ENCODE peak calls at places on chromosomes 1 and 21, in five cellular contexts. One of them, this sample, is unnamed. For H3K36me3, the result is how much of the 10 kb centered on the place peaks cover.

GRCh38 chr1:111571239-111571638 is 48.4 kb upstream of the RAP1A start:
- DNase-seq in CD8-positive, alpha-beta T cell: no peak
- DNase-seq in upper lobe of right lung: no peak
- DNase-seq in IMR-90: no peak
- DNase-seq in kidney: no peak
- DNase-seq in this sample: no peak

GRCh38 chr1:44154665-44155064 is 13.2 kb upstream of the KLF18 start:
- DNase-seq in IMR-90: no peak
- DNase-seq in CD8-positive, alpha-beta T cell: no peak
- DNase-seq in kidney: no peak
- DNase-seq in upper lobe of right lung: no peak
- DNase-seq in this sample: no peak

GRCh38 chr1:109914587-109915240 is 4.1 kb downstream of the CSF1 start:
- DNase-seq in upper lobe of right lung: no peak
- DNase-seq in CD8-positive, alpha-beta T cell: no peak
- DNase-seq in kidney: no peak
- DNase-seq in IMR-90: peak
- DNase-seq in this sample: no peak

GRCh38 chr21:46596201-46596600 is 8.7 kb downstream of the S100B start:
- DNase-seq in IMR-90: no peak
- DNase-seq in CD8-positive, alpha-beta T cell: no peak
- DNase-seq in upper lobe of right lung: no peak
- DNase-seq in kidney: no peak
- DNase-seq in this sample: no peak

GRCh38 chr1:95888877-95889799 is 655.1 kb downstream of the RWDD3 start:
- DNase-seq in CD8-positive, alpha-beta T cell: no peak
- DNase-seq in IMR-90: no peak
- DNase-seq in upper lobe of right lung: no peak
- DNase-seq in kidney: no peak
- DNase-seq in this sample: no peak

GRCh38 chr1:221768444-221769066 is 26.7 kb upstream of the DUSP10 start:
- DNase-seq in CD8-positive, alpha-beta T cell: no peak
- DNase-seq in kidney: no peak
- DNase-seq in upper lobe of right lung: no peak
- DNase-seq in IMR-90: no peak
- DNase-seq in this sample: no peak

GRCh38 chr21:46457801-46458314 is 833 bp upstream of the DIP2A start:
- DNase-seq in kidney: no peak
- DNase-seq in CD8-positive, alpha-beta T cell: peak
- DNase-seq in IMR-90: peak
- DNase-seq in upper lobe of right lung: peak
- DNase-seq in this sample: peak

GRCh38 chr1:30856260-30856790 is 52.2 kb downstream of the SDC3 start:
- DNase-seq in upper lobe of right lung: no peak
- DNase-seq in kidney: peak
- DNase-seq in IMR-90: no peak
- DNase-seq in CD8-positive, alpha-beta T cell: no peak
- DNase-seq in this sample: peak

GRCh38 chr1:114369930-114370329 is 141.1 kb downstream of the TRIM33 start:
- DNase-seq in kidney: no peak
- DNase-seq in IMR-90: no peak
- DNase-seq in CD8-positive, alpha-beta T cell: no peak
- DNase-seq in upper lobe of right lung: no peak
- DNase-seq in this sample: no peak

GRCh38 chr1:93597697-93598096 is 83.9 kb downstream of the BCAR3 start:
- DNase-seq in CD8-positive, alpha-beta T cell: no peak
- DNase-seq in IMR-90: no peak
- DNase-seq in upper lobe of right lung: no peak
- DNase-seq in kidney: peak
- DNase-seq in this sample: no peak

GRCh38 chr1:230016139-230016538 is 50.9 kb upstream of the GALNT2 start:
- DNase-seq in IMR-90: no peak
- DNase-seq in kidney: no peak
- DNase-seq in CD8-positive, alpha-beta T cell: no peak
- DNase-seq in upper lobe of right lung: no peak
- DNase-seq in this sample: no peak

GRCh38 chr1:91281782-91282181 is 122.9 kb downstream of the HFM1 start:
- DNase-seq in IMR-90: no peak
- DNase-seq in CD8-positive, alpha-beta T cell: no peak
- DNase-seq in kidney: no peak
- DNase-seq in upper lobe of right lung: no peak
- DNase-seq in this sample: no peak

GRCh38 chr21:15015622-15016471 is 49.0 kb downstream of the NRIP1 start:
- DNase-seq in kidney: no peak
- DNase-seq in IMR-90: peak
- DNase-seq in CD8-positive, alpha-beta T cell: no peak
- DNase-seq in upper lobe of right lung: no peak
- DNase-seq in this sample: peak

GRCh38 chr1:179298952-179299351 is 5.4 kb downstream of the SOAT1 start:
- DNase-seq in kidney: no peak
- DNase-seq in upper lobe of right lung: no peak
- DNase-seq in CD8-positive, alpha-beta T cell: peak
- DNase-seq in IMR-90: no peak
- DNase-seq in this sample: no peak

GRCh38 chr1:232139444-232139843 is 490.5 kb downstream of the SIPA1L2 start:
- DNase-seq in kidney: no peak
- DNase-seq in IMR-90: no peak
- DNase-seq in upper lobe of right lung: no peak
- DNase-seq in CD8-positive, alpha-beta T cell: no peak
- DNase-seq in this sample: no peak

GRCh38 chr21:43355196-43355924 is 71.6 kb downstream of the SIK1 start:
- DNase-seq in IMR-90: no peak
- DNase-seq in upper lobe of right lung: no peak
- DNase-seq in CD8-positive, alpha-beta T cell: no peak
- DNase-seq in kidney: no peak
- DNase-seq in this sample: no peak

GRCh38 chr21:40829791-40830190 is 17.2 kb downstream of the DSCAM start:
- DNase-seq in CD8-positive, alpha-beta T cell: no peak
- DNase-seq in IMR-90: no peak
- DNase-seq in upper lobe of right lung: no peak
- DNase-seq in kidney: no peak
- DNase-seq in this sample: no peak

GRCh38 chr1:45148209-45148608 is 58.2 kb downstream of the ZSWIM5 start:
- DNase-seq in IMR-90: no peak
- DNase-seq in CD8-positive, alpha-beta T cell: no peak
- DNase-seq in upper lobe of right lung: no peak
- DNase-seq in kidney: no peak
- DNase-seq in this sample: no peak

GRCh38 chr1:110462964-110463363 is 12.0 kb downstream of the PROK1 start:
- DNase-seq in CD8-positive, alpha-beta T cell: no peak
- DNase-seq in IMR-90: peak
- DNase-seq in kidney: no peak
- DNase-seq in upper lobe of right lung: no peak
- DNase-seq in this sample: no peak

GRCh38 chr1:34985063-34985770 is at the start of gene TMEM35B:
- DNase-seq in kidney: peak
- DNase-seq in CD8-positive, alpha-beta T cell: peak
- DNase-seq in IMR-90: peak
- DNase-seq in upper lobe of right lung: peak
- DNase-seq in this sample: peak

GRCh38 chr1:19209439-19209989 is 552 bp downstream of the UBR4 start:
- DNase-seq in kidney: no peak
- DNase-seq in IMR-90: peak
- DNase-seq in upper lobe of right lung: no peak
- DNase-seq in CD8-positive, alpha-beta T cell: peak
- DNase-seq in this sample: peak

GRCh38 chr1:159892944-159893343 is 7.0 kb downstream of the CFAP45 start:
- DNase-seq in kidney: no peak
- DNase-seq in IMR-90: no peak
- DNase-seq in upper lobe of right lung: no peak
- DNase-seq in CD8-positive, alpha-beta T cell: no peak
- DNase-seq in this sample: no peak

GRCh38 chr1:208934933-208935332 is 648.6 kb upstream of the CAMK1G start:
- DNase-seq in upper lobe of right lung: no peak
- DNase-seq in kidney: no peak
- DNase-seq in CD8-positive, alpha-beta T cell: no peak
- DNase-seq in IMR-90: no peak
- DNase-seq in this sample: no peak

GRCh38 chr1:45326627-45327591 is at the start of gene HPDL:
- DNase-seq in upper lobe of right lung: peak
- DNase-seq in kidney: peak
- DNase-seq in CD8-positive, alpha-beta T cell: peak
- DNase-seq in IMR-90: peak
- DNase-seq in this sample: peak

GRCh38 chr1:62131093-62131725 is 63.4 kb upstream of the L1TD1 start:
- DNase-seq in upper lobe of right lung: no peak
- DNase-seq in CD8-positive, alpha-beta T cell: no peak
- DNase-seq in kidney: no peak
- DNase-seq in IMR-90: peak
- DNase-seq in this sample: peak
- TF ChIP-seq CTCF in upper lobe of right lung: peak
- TF ChIP-seq CTCF in CD8-positive, alpha-beta T cell: peak
- TF ChIP-seq CTCF in kidney: peak
- TF ChIP-seq CTCF in IMR-90: peak
- TF ChIP-seq CTCF in this sample: peak

DNA sequence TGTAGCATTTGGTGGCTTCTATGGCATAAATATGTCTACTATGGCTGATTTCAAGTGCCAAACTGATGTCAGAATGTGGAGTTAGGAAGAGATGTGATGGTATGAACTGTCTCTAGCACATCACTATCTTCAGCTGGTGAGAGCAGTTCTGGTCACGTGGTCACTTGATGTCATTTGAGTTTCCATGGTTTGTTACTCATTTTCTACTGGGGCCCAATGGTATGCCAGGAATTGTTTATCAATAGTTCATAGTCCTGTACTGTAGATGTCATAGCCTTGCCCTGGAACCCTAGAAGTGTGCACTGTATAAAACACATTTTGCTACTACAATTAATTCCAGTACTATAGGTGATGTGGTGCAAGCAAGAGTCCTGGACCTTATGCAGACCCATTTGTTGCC is 153.7 kb downstream of the PDE4B start:
- DNase-seq in upper lobe of right lung: no peak
- DNase-seq in kidney: no peak
- DNase-seq in IMR-90: no peak
- DNase-seq in CD8-positive, alpha-beta T cell: no peak
- DNase-seq in this sample: no peak
- H3K27ac ChIP-seq in upper lobe of right lung: no peak
- H3K27ac ChIP-seq in kidney: no peak
- H3K27ac ChIP-seq in IMR-90: no peak
- H3K27ac ChIP-seq in CD8-positive, alpha-beta T cell: no peak
- H3K27ac ChIP-seq in this sample: no peak

GRCh38 chr1:155759966-155760630 is 71.2 kb downstream of the DAP3 start:
- DNase-seq in kidney: no peak
- DNase-seq in IMR-90: no peak
- DNase-seq in upper lobe of right lung: no peak
- DNase-seq in CD8-positive, alpha-beta T cell: no peak
- DNase-seq in this sample: no peak
- H3K36me3 ChIP-seq in kidney: under half
- H3K36me3 ChIP-seq in IMR-90: under half
- H3K36me3 ChIP-seq in upper lobe of right lung: half or more
- H3K36me3 ChIP-seq in CD8-positive, alpha-beta T cell: under half
- H3K36me3 ChIP-seq in this sample: half or more

GRCh38 chr1:101653482-101653946 is 343.2 kb downstream of the OLFM3 start:
- DNase-seq in IMR-90: peak
- DNase-seq in CD8-positive, alpha-beta T cell: no peak
- DNase-seq in upper lobe of right lung: no peak
- DNase-seq in kidney: no peak
- DNase-seq in this sample: peak
- TF ChIP-seq CTCF in IMR-90: peak
- TF ChIP-seq CTCF in CD8-positive, alpha-beta T cell: no peak
- TF ChIP-seq CTCF in upper lobe of right lung: no peak
- TF ChIP-seq CTCF in kidney: no peak
- TF ChIP-seq CTCF in this sample: peak

DNA sequence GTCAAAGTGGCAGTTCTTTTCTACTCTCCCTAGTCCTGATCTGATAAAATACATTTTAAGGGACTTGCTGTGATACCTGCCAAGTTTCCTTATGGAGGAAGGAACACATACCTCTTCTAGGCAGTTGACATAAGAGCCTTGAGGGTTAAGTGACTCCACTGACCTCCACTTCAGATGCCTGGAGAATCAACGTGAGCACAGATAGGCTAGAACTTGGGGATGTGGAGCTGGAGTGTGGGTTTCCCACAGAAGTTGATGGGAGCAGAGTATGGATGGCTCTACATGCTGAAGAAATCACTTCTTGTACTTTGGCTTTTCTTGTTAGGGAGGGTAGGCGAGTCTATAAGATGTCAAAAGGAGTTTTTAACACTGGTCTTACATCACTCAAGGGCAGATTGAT is 5.3 kb downstream of the RHOU start:
- DNase-seq in IMR-90: no peak
- DNase-seq in CD8-positive, alpha-beta T cell: no peak
- DNase-seq in upper lobe of right lung: no peak
- DNase-seq in kidney: no peak
- DNase-seq in this sample: no peak
- H3K27ac ChIP-seq in IMR-90: no peak
- H3K27ac ChIP-seq in CD8-positive, alpha-beta T cell: no peak
- H3K27ac ChIP-seq in upper lobe of right lung: no peak
- H3K27ac ChIP-seq in kidney: no peak
- H3K27ac ChIP-seq in this sample: no peak